ENCODE peak calls at places on chromosome 15, in four cellular contexts. F is upper lobe of left lung; O is naive thymus-derived CD8-positive, alpha-beta T cell; U is fibroblast of pulmonary artery. M is an unnamed sample.

GRCh38 chr15:70121656-70122297 is 24.1 kb upstream of the TLE3 start:
- DNase-seq in F (no peak), O (no peak), U (peak), M (peak)

GRCh38 chr15:83206971-83207621 is 527 bp downstream of the HDGFL3 start:
- DNase-seq in F (peak), O (peak), U (peak), M (peak)

GRCh38 chr15:40454904-40455391 is 14.2 kb downstream of the BAHD1 start:
- DNase-seq in F (no peak), O (no peak), U (peak), M (no peak)

GRCh38 chr15:36029606-36030005 is 483.6 kb upstream of the DPH6 start:
- DNase-seq in F (no peak), O (no peak), U (peak), M (no peak)

GRCh38 chr15:47607750-47608149 is 109.6 kb upstream of the SEMA6D start:
- DNase-seq in F (no peak), O (no peak), U (peak), M (no peak)

GRCh38 chr15:81108427-81108826 is 25.6 kb upstream of the CFAP161 start:
- DNase-seq in F (no peak), O (peak), U (no peak), M (no peak)

GRCh38 chr15:88635343-88635742 is 3.5 kb upstream of the ISG20 start:
- DNase-seq in F (no peak), O (peak), U (peak), M (no peak)

GRCh38 chr15:80974914-80975313 is 14.7 kb downstream of the MESD start:
- DNase-seq in F (no peak), O (no peak), U (no peak), M (no peak)

GRCh38 chr15:66294932-66295235 is 1.5 kb downstream of the DIS3L start:
- DNase-seq in F (no peak), O (no peak), U (peak), M (no peak)

GRCh38 chr15:92947071-92947730 is 47.1 kb downstream of the CHD2 start:
- DNase-seq in F (no peak), O (no peak), U (no peak), M (no peak)

GRCh38 chr15:55915876-55916567 is 77.4 kb downstream of the NEDD4 start:
- DNase-seq in F (no peak), O (no peak), U (peak), M (no peak)

GRCh38 chr15:61527836-61528589 is 298.9 kb upstream of the RORA start:
- DNase-seq in F (no peak), O (no peak), U (no peak), M (no peak)

GRCh38 chr15:64356443-64357040 is 569 bp upstream of the CSNK1G1 start:
- DNase-seq in F (no peak), O (no peak), U (peak), M (no peak)

GRCh38 chr15:59260090-59260489 is 53.4 kb downstream of the LDHAL6B start:
- DNase-seq in F (no peak), O (no peak), U (no peak), M (no peak)

GRCh38 chr15:91909574-91909973 is 56.1 kb downstream of the SLCO3A1 start:
- DNase-seq in F (no peak), O (no peak), U (no peak), M (no peak)

GRCh38 chr15:43749690-43750345 is 3.6 kb downstream of the PDIA3 start:
- DNase-seq in F (peak), O (peak), U (no peak), M (no peak)

GRCh38 chr15:25090073-25090733 is 135.4 kb downstream of the SNRPN start:
- DNase-seq in F (no peak), O (no peak), U (no peak), M (peak)

GRCh38 chr15:92624401-92624991 is 31.1 kb downstream of the FAM174B start:
- DNase-seq in F (no peak), O (no peak), U (peak), M (no peak)

GRCh38 chr15:99450896-99451358 is 114.9 kb upstream of the MEF2A start:
- DNase-seq in F (peak), O (peak), U (peak), M (peak)

GRCh38 chr15:56765252-56765651 is 31.9 kb upstream of the ZNF280D start:
- DNase-seq in F (no peak), O (no peak), U (peak), M (no peak)

GRCh38 chr15:80070840-80071239 is 11.4 kb downstream of the ZFAND6 start:
- DNase-seq in F (no peak), O (no peak), U (peak), M (no peak)

GRCh38 chr15:67670647-67671305 is 128.3 kb downstream of the MAP2K5 start:
- DNase-seq in F (no peak), O (no peak), U (no peak), M (no peak)

GRCh38 chr15:77853910-77854309 is 221.2 kb upstream of the LINGO1 start:
- DNase-seq in F (no peak), O (no peak), U (no peak), M (no peak)

GRCh38 chr15:62625421-62626033 is 417.0 kb upstream of the TPM1 start:
- DNase-seq in F (no peak), O (no peak), U (peak), M (no peak)

GRCh38 chr15:62390793-62391543 is 225.9 kb upstream of the C2CD4B start:
- DNase-seq in F (peak), O (peak), U (peak), M (peak)

GRCh38 chr15:45550436-45550835 is 27.9 kb upstream of the SLC30A4 start:
- DNase-seq in F (no peak), O (no peak), U (peak), M (no peak)

GRCh38 chr15:53611145-53611920 is 148.1 kb downstream of the WDR72 start:
- DNase-seq in F (no peak), O (no peak), U (peak), M (no peak)

GRCh38 chr15:40038267-40038653 is 721 bp downstream of the SRP14 start:
- DNase-seq in F (no peak), O (no peak), U (peak), M (no peak)

GRCh38 chr15:53758412-53758811 is 1.1 kb downstream of the WDR72 start:
- DNase-seq in F (no peak), O (no peak), U (no peak), M (no peak)

GRCh38 chr15:101615986-101616848 is 36.0 kb downstream of the TM2D3 start:
- DNase-seq in F (peak), O (no peak), U (peak), M (no peak)

GRCh38 chr15:78565951-78566774 is 843 bp downstream of the CHRNA5 start:
- DNase-seq in F (no peak), O (peak), U (peak), M (no peak)

GRCh38 chr15:26640601-26641000 is 132.3 kb downstream of the GABRB3 start:
- DNase-seq in F (no peak), O (no peak), U (no peak), M (no peak)

GRCh38 chr15:66928101-66928500 is 137.3 kb upstream of the SMAD3 start:
- DNase-seq in F (no peak), O (no peak), U (no peak), M (no peak)

M was measured in suprapubic skin.